ENCODE peak calls at places on chromosomes 3 and 15, in eight cellular contexts. M, N, L, E, Y, B, V and T are unnamed samples.
A peak's percentile ranks its signal among the peaks of the same experiment; 100 is the strongest.

GRCh38 chr3:142999881-143000280 is 1.5 kb upstream of the U2SURP start:
- DNase-seq in L (no peak), Y (peak; percentile 36), N (no peak), M (peak; percentile 59), B (no peak), E (no peak), V (no peak), T (no peak)

GRCh38 chr3:152236741-152237140 is 32.0 kb upstream of the MBNL1 start:
- DNase-seq in L (no peak), V (no peak), M (no peak), B (no peak), E (no peak), N (no peak), Y (peak; percentile 58), T (no peak)

GRCh38 chr15:49406352-49407118 is 16.5 kb upstream of the FGF7 start:
- DNase-seq in M (no peak), L (peak; percentile 58), Y (no peak), B (no peak), N (no peak), V (no peak), E (no peak), T (no peak)

GRCh38 chr3:172083995-172084409 is 44.6 kb downstream of the FNDC3B start:
- DNase-seq in Y (no peak), N (no peak), E (no peak), L (no peak), B (no peak), V (no peak), M (no peak), T (no peak)

GRCh38 chr3:196179380-196180308 is 31.6 kb downstream of the ZDHHC19 start:
- DNase-seq in Y (peak; percentile 92), E (peak; percentile 52), L (no peak), B (no peak), M (peak; percentile 50), N (peak; percentile 67), V (no peak), T (no peak)

GRCh38 chr3:58198362-58198761 is 12.4 kb downstream of the DNASE1L3 start:
- DNase-seq in V (no peak), E (no peak), L (no peak), M (no peak), N (no peak), Y (no peak), B (no peak), T (no peak)

GRCh38 chr3:183073839-183074615 is 25.3 kb downstream of the MCCC1 start:
- DNase-seq in M (no peak), B (no peak), V (no peak), Y (peak; percentile 25), N (no peak), L (no peak), E (no peak), T (no peak)

GRCh38 chr3:33882296-33882695 is 83.9 kb downstream of the PDCD6IP start:
- DNase-seq in E (no peak), N (no peak), L (no peak), V (no peak), M (no peak), B (no peak), Y (no peak), T (no peak)

GRCh38 chr3:190012314-190012782 is 108.3 kb downstream of the P3H2 start:
- DNase-seq in B (no peak), Y (no peak), E (no peak), N (no peak), L (no peak), M (no peak), V (no peak), T (no peak)

GRCh38 chr15:72516734-72517133 is 42.6 kb downstream of the ARIH1 start:
- DNase-seq in V (no peak), N (no peak), M (no peak), E (no peak), Y (peak; percentile 8), L (no peak), B (no peak), T (no peak)

GRCh38 chr3:142912440-142913172 is 23.7 kb upstream of the PCOLCE2 start:
- DNase-seq in Y (no peak), L (no peak), E (no peak), N (no peak), V (no peak), M (no peak), B (no peak), T (no peak)

GRCh38 chr3:53150247-53151085 is 10.5 kb upstream of the PRKCD start:
- DNase-seq in L (no peak), N (no peak), V (no peak), E (peak; percentile 81), M (no peak), B (peak; percentile 93), Y (no peak), T (peak; percentile 83)

GRCh38 chr15:90211440-90212168 is 10.5 kb downstream of the SEMA4B start:
- DNase-seq in B (no peak), M (no peak), Y (no peak), E (peak; percentile 90), N (no peak), V (no peak), L (no peak), T (no peak)

GRCh38 chr15:58962662-58963565 is 24.5 kb upstream of the RNF111 start:
- DNase-seq in E (no peak), N (no peak), Y (no peak), M (no peak), B (no peak), L (no peak), V (no peak), T (no peak)

GRCh38 chr3:109132801-109133473 is 3.6 kb upstream of the C3orf85 start:
- DNase-seq in M (no peak), E (peak; percentile 66), N (no peak), V (no peak), L (no peak), Y (no peak), B (no peak), T (no peak)

GRCh38 chr3:42702982-42703694 is 540 bp upstream of the HHATL start:
- DNase-seq in M (no peak), B (peak; percentile 30), V (no peak), L (no peak), Y (no peak), E (no peak), N (no peak), T (peak; percentile 24)

GRCh38 chr3:42701371-42702065 is 1.1 kb downstream of the HHATL start:
- DNase-seq in B (peak; percentile 52), M (peak; percentile 90), N (peak; percentile 69), L (no peak), V (no peak), E (peak; percentile 36), Y (peak; percentile 63), T (peak; percentile 91)

GRCh38 chr3:42703695-42704025 is 1.1 kb upstream of the HHATL start:
- DNase-seq in E (no peak), B (peak; percentile 21), N (no peak), Y (no peak), M (no peak), L (no peak), V (no peak), T (no peak)

GRCh38 chr3:42700366-42701288 is 2.0 kb downstream of the HHATL start:
- DNase-seq in V (no peak), M (peak; percentile 10), Y (no peak), L (no peak), N (peak; percentile 17), B (peak; percentile 27), E (no peak), T (no peak)

DNA sequence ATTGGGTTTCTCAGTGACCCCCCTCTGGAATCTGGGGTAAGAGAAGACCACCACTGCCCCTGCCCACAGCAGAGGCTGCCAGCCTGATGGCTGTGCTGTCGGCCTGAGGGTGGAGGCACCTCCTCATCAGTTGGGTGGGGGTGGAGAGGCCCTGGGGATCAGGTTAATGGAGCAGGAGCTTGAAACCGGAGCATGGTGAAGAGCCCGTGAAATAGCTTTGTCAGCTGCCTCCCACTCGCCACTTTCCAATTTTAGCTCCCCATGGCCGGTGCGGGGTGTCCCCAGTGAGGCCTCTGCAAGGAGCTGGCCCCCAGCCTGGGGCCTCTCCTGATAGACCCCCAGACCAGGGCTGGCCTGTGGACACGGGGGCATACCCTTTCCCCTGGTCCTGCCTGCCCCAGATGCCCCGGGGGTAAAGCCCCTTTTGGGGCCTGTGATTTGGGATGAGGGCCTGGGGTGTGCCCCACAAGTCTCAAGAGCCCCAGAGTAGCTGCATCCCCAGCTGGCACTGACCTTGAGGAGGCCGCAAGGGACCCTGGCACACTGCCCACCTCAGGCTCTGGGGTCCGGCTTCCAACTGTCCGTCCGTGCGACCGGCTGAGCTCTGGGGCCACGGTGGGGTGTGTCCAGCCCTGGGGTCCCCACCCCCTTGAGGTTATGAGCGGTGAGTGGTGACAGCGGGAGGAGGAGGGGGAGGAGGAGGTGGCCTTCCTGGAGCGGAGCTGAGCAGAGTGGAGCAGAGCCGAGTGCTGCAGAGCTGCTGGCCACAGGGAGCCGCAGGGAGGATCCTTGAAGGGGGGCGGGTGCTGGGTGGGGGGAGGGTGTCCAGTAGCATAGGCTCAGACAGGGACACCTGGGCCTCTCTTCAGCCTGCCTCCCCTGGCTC is at the start of gene HHATL:
- DNase-seq in Y (no peak), L (no peak), V (no peak), B (peak; percentile 41), N (peak; percentile 14), E (no peak), M (no peak), T (peak; percentile 81)
- TF ChIP-seq POLR2A in Y (no peak), L (no peak), V (no peak), B (no peak), N (no peak), E (no peak), M (no peak), T (no peak)

GRCh38 chr15:65285291-65286068 is 1.2 kb downstream of the PARP16 start:
- DNase-seq in E (no peak), V (no peak), N (no peak), M (no peak), B (no peak), Y (no peak), L (no peak), T (no peak)

GRCh38 chr15:65286069-65286703 is 497 bp downstream of the PARP16 start:
- DNase-seq in E (peak; percentile 62), L (no peak), N (peak; percentile 39), B (peak; percentile 67), Y (peak; percentile 73), V (peak; percentile 24), M (peak; percentile 43), T (peak; percentile 55)

GRCh38 chr15:65289261-65289854 is 2.7 kb upstream of the PARP16 start:
- DNase-seq in Y (no peak), M (no peak), E (no peak), N (no peak), L (no peak), B (no peak), V (no peak), T (no peak)

GRCh38 chr15:65287515-65287845 is 797 bp upstream of the PARP16 start:
- DNase-seq in Y (peak; percentile 29), N (no peak), M (no peak), L (no peak), E (no peak), V (no peak), B (no peak), T (no peak)

GRCh38 chr15:65286704-65287514 is at the start of gene PARP16:
- DNase-seq in L (peak; percentile 96), E (peak; percentile 95), M (peak; percentile 85), Y (peak; percentile 95), B (peak; percentile 93), V (peak; percentile 92), N (peak; percentile 85), T (peak; percentile 94)
- TF ChIP-seq POLR2A in L (peak; percentile 59), E (peak; percentile 66), M (peak; percentile 69), Y (peak; percentile 78), B (peak; percentile 69), V (peak; percentile 80), N (peak; percentile 43), T (peak; percentile 94)

GRCh38 chr3:48739955-48740823 is 23.2 kb upstream of the IP6K2 start:
- DNase-seq in L (peak; percentile 95), M (peak; percentile 81), B (peak; percentile 97), Y (peak; percentile 54), E (peak; percentile 96), N (peak; percentile 62), V (peak; percentile 68), T (peak; percentile 75)
- TF ChIP-seq POLR2A in L (no peak), M (no peak), B (no peak), Y (no peak), E (peak; percentile 12), N (no peak), V (no peak), T (no peak)

GRCh38 chr3:133574260-133574881 is 885 bp downstream of the CDV3 start:
- DNase-seq in Y (peak; percentile 74), V (peak; percentile 53), L (peak; percentile 84), B (peak; percentile 83), N (peak; percentile 30), M (peak; percentile 53), E (peak; percentile 80), T (peak; percentile 78)
- TF ChIP-seq POLR2A in Y (no peak), V (peak; percentile 70), L (peak; percentile 31), B (peak; percentile 63), N (peak; percentile 74), M (peak; percentile 29), E (peak; percentile 70), T (peak; percentile 69)